ENCODE peak calls at places on chromosomes 3 and 15, in nine cellular contexts. B is AG10803; K is AG04450; X is ovary; Y is adrenal gland; C is CD8-positive, alpha-beta T cell; M is Panc1; J is mammary epithelial cell; P is colonic mucosa. Q is an unnamed sample.

GRCh38 chr3:21705769-21706168 is 45.2 kb downstream of the ZNF385D start:
- DNase-seq in B (peak; percentile 86), K (no peak), X (peak; percentile 10), Y (peak; percentile 73), C (no peak), M (peak; percentile 64), J (peak; percentile 90), P (no peak), Q (peak; percentile 98)

GRCh38 chr15:68019814-68020525 is 34.1 kb upstream of the PIAS1 start:
- DNase-seq in B (no peak), K (no peak), X (no peak), Y (no peak), C (no peak), M (no peak), J (no peak), P (no peak), Q (no peak)

GRCh38 chr15:51284871-51285270 is 53.5 kb downstream of the CYP19A1 start:
- DNase-seq in B (no peak), K (no peak), X (no peak), Y (no peak), C (no peak), M (no peak), J (no peak), P (no peak), Q (no peak)

GRCh38 chr3:128484404-128485282 is 8.4 kb downstream of the GATA2 start:
- DNase-seq in B (no peak), K (no peak), X (no peak), Y (no peak), C (no peak), M (no peak), J (no peak), P (no peak), Q (no peak)

GRCh38 chr3:185401319-185401955 is 38.5 kb downstream of the MAP3K13 start:
- DNase-seq in B (no peak), K (no peak), X (no peak), Y (no peak), C (no peak), M (no peak), J (no peak), P (no peak), Q (peak; percentile 39)

GRCh38 chr15:70715840-70716510 is 47.4 kb downstream of the UACA start:
- DNase-seq in B (no peak), K (no peak), X (no peak), Y (no peak), C (no peak), M (no peak), J (no peak), P (no peak), Q (no peak)

GRCh38 chr3:127273196-127273595 is 14.7 kb downstream of the PRR20G start:
- DNase-seq in B (no peak), K (no peak), X (no peak), Y (no peak), C (no peak), M (no peak), J (peak; percentile 75), P (no peak), Q (no peak)

GRCh38 chr15:29677450-29677849 is 144.8 kb downstream of the TJP1 start:
- DNase-seq in B (no peak), K (no peak), X (no peak), Y (no peak), C (no peak), M (no peak), J (no peak), P (no peak), Q (no peak)

GRCh38 chr3:182212479-182213076 is 500.9 kb downstream of the SOX2 start:
- DNase-seq in B (peak; percentile 6), K (no peak), X (no peak), Y (peak; percentile 62), C (no peak), M (peak; percentile 97), J (peak; percentile 98), P (peak; percentile 20), Q (peak; percentile 97)

DNA sequence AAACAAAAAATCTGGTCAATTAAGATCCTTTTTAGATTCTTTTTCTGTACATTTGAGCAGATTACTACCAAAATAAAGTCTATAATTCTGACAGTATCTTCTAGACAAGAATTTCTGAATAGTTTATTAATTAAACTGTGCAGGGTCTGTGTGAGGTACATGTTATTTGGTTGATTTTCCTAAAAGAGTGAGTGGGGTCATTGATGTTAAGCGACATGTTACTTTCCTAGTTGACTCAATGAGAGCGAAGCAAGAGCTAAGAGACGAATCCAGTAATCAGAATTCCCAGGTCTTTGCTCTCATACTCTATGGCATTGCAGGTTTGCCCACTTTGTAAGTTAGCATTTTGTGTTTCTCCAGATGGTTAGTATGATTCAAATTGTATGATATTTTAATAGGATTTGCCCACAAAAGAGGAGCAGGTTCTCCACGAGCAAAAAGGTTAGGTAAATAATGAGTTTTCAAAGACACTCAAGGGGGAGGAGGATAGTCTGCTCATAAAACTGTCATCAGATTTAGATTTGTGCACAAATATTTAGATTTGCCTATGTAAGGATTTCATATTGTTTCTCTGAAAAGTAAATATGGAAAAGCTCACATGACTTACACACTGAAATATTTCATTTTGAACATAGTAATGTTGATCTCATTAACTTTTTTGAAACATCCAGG is 217.2 kb upstream of the CGNL1 start:
- DNase-seq in B (no peak), K (no peak), X (no peak), Y (no peak), C (no peak), M (no peak), J (no peak), P (no peak), Q (no peak)
- H3K4me3 ChIP-seq in B (no peak overlapping the region), K (no peak overlapping the region), X (no peak overlapping the region), Y (no peak overlapping the region), C (no peak overlapping the region), M (no peak overlapping the region), J (no peak overlapping the region), P (no peak overlapping the region), Q (no peak overlapping the region)

DNA sequence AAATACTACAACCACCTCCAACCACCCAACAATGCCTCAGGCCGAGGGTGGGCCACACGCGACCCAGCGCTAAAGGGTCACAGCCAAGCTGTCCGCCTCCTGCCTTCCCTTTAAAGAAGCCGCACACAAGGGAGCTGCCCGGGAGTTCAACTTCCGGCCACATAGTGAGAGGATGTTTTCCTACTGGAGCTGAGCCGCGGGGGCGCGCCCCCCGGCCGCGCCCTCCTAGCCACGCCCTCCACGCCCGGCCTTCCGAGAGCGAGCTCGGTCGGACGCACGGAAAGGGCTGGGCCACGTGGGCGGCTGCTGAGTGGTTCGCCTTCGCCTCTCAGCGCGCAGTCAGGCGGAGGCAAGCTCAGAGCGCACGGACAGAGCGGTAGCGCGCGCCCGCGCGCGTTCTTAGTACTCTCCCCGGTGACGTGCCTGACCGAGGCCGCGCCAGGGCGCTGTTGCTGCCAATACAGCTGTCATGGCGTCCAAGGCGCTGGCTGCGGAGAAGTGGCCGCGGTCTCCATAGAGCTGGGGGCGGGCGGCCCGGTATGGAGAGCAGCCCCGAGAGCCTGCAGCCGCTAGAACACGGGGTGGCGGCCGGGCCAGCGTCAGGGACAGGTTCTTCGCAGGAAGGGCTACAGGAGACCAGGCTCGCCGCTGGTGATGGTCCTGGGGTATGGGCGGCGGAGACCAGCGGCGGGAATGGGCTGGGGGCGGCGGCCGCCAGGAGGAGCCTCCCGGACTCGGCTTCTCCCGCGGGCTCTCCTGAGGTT is at the start of gene MINDY2:
- DNase-seq in B (peak; percentile 99), K (peak; percentile 98), X (peak; percentile 98), Y (peak; percentile 99), C (peak; percentile 83), M (peak; percentile 97), J (peak; percentile 99), P (peak; percentile 98), Q (peak; percentile 98)
- TF ChIP-seq CTCF in B (peak; percentile 8), K (peak; percentile 36), X (peak; percentile 10), Y (peak; percentile 36), C (no peak), M (peak; percentile 53), J (no peak), P (no peak), Q (no peak)

DNA sequence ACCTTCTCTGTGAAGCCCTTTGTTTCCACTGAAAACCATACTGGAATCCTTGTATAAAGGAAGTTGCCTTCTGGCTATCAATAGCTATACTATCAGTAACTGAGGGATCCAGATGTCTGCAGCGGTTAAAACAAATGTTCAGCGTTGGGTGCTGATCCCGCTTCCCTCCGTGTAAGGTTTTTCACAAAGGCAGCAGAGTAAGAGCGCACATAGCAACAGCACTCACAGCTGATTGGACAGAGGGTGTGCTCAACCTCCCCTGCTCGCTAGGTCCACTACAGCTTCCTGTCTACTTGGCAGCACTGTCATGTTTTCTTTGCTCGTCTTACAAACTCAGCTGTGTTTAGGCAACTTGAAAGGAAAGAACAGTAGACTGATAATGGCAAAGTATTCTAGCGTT is 27.3 kb downstream of the ATOSA start:
- DNase-seq in B (peak; percentile 84), K (peak; percentile 92), X (peak; percentile 64), Y (peak; percentile 82), C (no peak), M (peak; percentile 85), J (peak; percentile 85), P (peak; percentile 68), Q (peak; percentile 96)
- H3K4me3 ChIP-seq in B (peak overlapping the region; percentile 15), K (peak overlapping the region; percentile 52), X (peak overlapping the region; percentile 23), Y (no peak overlapping the region), C (no peak overlapping the region), M (peak overlapping the region; percentile 36), J (peak overlapping the region; percentile 57), P (no peak overlapping the region), Q (peak overlapping the region; percentile 21)

GRCh38 chr3:100802126-100802525 is 92.8 kb downstream of the TFG start:
- DNase-seq in B (no peak), K (no peak), X (no peak), Y (no peak), C (no peak), M (no peak), J (no peak), P (no peak), Q (peak; percentile 79)

GRCh38 chr3:100797921-100798491 is 88.7 kb downstream of the TFG start:
- DNase-seq in B (peak; percentile 49), K (peak; percentile 16), X (no peak), Y (no peak), C (no peak), M (no peak), J (no peak), P (no peak), Q (no peak)

DNA sequence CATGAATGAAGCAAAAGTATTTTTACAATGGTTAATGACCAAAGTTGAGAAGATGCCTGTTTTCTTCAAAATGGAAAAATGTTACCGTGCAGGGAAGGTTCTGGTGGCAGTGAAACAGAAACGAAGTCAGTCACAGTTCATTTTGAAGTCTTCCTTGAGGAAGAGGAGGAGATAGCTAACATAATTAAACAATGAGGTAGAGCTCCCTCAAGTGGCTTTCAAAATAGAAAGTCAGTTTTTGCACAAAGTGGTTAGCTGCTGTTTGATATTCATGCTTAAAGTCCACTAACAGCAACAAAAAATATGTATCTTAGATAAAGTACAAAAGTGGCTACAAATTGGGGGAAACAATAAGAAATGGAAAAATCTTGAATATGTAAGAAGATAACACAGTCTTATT is 87.3 kb downstream of the TFG start:
- DNase-seq in B (peak; percentile 43), K (no peak), X (no peak), Y (no peak), C (no peak), M (no peak), J (peak; percentile 19), P (no peak), Q (peak; percentile 54)
- TF ChIP-seq CTCF in B (peak; percentile 52), K (peak; percentile 50), X (no peak), Y (peak; percentile 22), C (no peak), M (peak; percentile 53), J (peak; percentile 30), P (no peak), Q (peak; percentile 41)